ENCODE peak calls at places on chromosomes 2 and 18, in five cellular contexts. P is neuronal stem cell, E is IMR-90, I is mesenchymal stem cell, L is H9. C is an unnamed sample.

GRCh38 chr2:240595381-240596079 is 9.0 kb downstream of the CAPN10 start:
- DNase-seq in P (peak), L (peak), E (no peak), I (peak), C (no peak)

GRCh38 chr18:31723639-31723997 is 37.1 kb downstream of the SLC25A52 start:
- DNase-seq in I (no peak), L (no peak), E (no peak), P (no peak), C (no peak)

GRCh38 chr18:57542126-57542525 is 44.4 kb downstream of the FECH start:
- DNase-seq in L (no peak), I (no peak), E (peak), P (no peak), C (no peak)

GRCh38 chr2:177246000-177246399 is 18.5 kb downstream of the NFE2L2 start:
- DNase-seq in I (peak), E (no peak), P (no peak), L (no peak), C (no peak)

GRCh38 chr2:51919395-51919794 is 887.5 kb upstream of the NRXN1 start:
- DNase-seq in I (no peak), P (no peak), L (no peak), E (peak), C (peak)

GRCh38 chr2:85255813-85256581 is 71.8 kb downstream of the TGOLN2 start:
- DNase-seq in L (peak), I (peak), P (peak), E (peak), C (no peak)

GRCh38 chr2:98376301-98376945 is 30.2 kb downstream of the CNGA3 start:
- DNase-seq in L (no peak), P (no peak), E (no peak), I (no peak), C (peak)

GRCh38 chr2:66470199-66470598 is 35.3 kb downstream of the MEIS1 start:
- DNase-seq in I (no peak), E (no peak), P (no peak), L (no peak), C (no peak)

GRCh38 chr2:187581125-187581896 is 27.1 kb upstream of the TFPI start:
- DNase-seq in I (peak), P (peak), L (no peak), E (peak), C (peak)

GRCh38 chr2:38509322-38509946 is 93.3 kb downstream of the HNRNPLL start:
- DNase-seq in I (peak), E (peak), P (no peak), L (no peak), C (no peak)

GRCh38 chr2:181454990-181455520 is 2.1 kb upstream of the ITGA4 start:
- DNase-seq in L (no peak), I (no peak), E (no peak), P (no peak), C (no peak)

GRCh38 chr2:181457741-181458425 is 697 bp downstream of the ITGA4 start:
- DNase-seq in I (peak), P (peak), E (peak), L (peak), C (no peak)

GRCh38 chr2:181458881-181459280 is 1.7 kb downstream of the ITGA4 start:
- DNase-seq in E (no peak), I (no peak), P (no peak), L (no peak), C (no peak)

GRCh38 chr2:181457121-181457740 is at the start of gene ITGA4:
- DNase-seq in E (peak), P (peak), L (peak), I (peak), C (peak)

DNA sequence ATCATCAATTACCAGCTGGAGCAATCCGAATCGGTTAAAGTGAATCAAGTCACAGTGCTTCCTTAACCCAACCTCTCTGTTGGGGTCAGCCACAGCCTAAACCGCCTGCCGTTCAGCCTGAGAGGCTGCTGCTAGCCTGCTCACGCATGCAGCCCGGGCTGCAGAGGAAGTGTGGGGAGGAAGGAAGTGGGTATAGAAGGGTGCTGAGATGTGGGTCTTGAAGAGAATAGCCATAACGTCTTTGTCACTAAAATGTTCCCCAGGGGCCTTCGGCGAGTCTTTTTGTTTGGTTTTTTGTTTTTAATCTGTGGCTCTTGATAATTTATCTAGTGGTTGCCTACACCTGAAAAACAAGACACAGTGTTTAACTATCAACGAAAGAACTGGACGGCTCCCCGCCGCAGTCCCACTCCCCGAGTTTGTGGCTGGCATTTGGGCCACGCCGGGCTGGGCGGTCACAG is 496 bp upstream of the ITGA4 start:
- DNase-seq in E (peak), L (peak), P (peak), I (peak), C (peak)
- H4K8ac ChIP-seq in E (peak), L (no peak), P (no peak), I (peak), C (peak)

GRCh38 chr2:222296911-222297599 is 1.7 kb downstream of the PAX3 start:
- DNase-seq in I (no peak), P (no peak), E (no peak), L (no peak), C (no peak)
- H3K23ac ChIP-seq in I (no peak), P (peak), E (no peak), L (no peak), C (no peak)

GRCh38 chr2:172120118-172120517 is 17.4 kb upstream of the DLX2 start:
- DNase-seq in L (no peak), E (no peak), I (no peak), P (no peak), C (no peak)
- H2AFZ ChIP-seq in L (no peak), E (no peak), I (no peak), P (no peak), C (no peak)

DNA sequence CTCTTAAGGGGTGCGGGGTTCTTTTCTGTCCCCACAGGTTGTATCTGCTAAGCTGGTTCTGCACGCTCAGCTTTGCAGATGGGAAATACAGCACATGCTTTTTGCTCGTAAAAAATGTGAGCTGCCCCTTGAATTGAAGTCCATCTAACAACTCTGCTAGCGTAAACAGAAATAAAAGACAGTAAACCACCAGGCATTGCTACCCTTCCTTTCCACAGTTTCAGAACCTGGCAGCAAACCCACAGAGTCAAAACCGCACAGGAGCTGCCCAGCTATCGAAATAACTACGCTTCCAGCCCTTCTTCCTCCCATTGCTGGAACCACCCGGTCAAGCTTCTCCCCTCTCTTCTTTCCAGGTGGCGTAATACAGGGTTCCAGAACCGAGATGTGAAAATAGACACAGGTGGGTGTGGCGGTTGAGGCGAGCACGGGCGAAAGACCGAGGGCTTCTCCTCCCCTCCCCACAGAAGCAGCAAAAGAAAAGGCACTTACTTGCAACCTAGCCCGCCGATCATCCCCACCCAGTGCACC is 474 bp downstream of the SCN9A start:
- DNase-seq in E (peak), I (peak), P (no peak), L (no peak), C (no peak)
- H4K8ac ChIP-seq in E (peak), I (no peak), P (no peak), L (no peak), C (no peak)

DNA sequence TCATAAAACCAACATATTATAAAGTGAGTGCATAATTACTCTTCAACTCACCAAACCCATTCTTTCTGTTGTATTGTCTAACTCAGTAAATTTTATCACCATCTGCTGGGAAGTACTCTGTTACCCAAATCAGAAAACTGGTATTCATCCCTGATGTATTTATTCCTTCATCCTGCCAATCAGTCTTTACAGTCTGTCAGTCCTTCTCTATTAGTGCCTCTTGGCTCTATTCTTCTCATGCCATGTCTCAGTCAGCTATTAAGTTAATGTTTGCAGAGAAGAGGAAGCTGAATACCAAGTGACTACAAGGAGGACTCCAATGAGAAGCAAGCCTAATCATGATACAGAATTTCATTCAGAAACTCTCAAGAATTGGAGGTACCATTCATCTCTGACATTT is 631.2 kb downstream of the CPS1 start:
- DNase-seq in L (no peak), P (no peak), E (no peak), I (no peak), C (no peak)
- H3K23ac ChIP-seq in L (no peak), P (no peak), E (no peak), I (no peak), C (no peak)